ENCODE peak calls at places on chromosomes 7 and 10, in six cellular contexts. J is AG04450, K is astrocyte, P is pancreas, V is kidney, H is right lobe of liver. O is an unnamed sample.

GRCh38 chr7:24722386-24723177 is 34.7 kb downstream of the GSDME start:
- DNase-seq in K (no peak), H (no peak), J (no peak), P (no peak), V (no peak), O (no peak)

GRCh38 chr10:88851706-88852105 is at the start of gene ANKRD22:
- DNase-seq in J (no peak), H (no peak), V (peak; percentile 71), P (peak; percentile 79), K (peak; percentile 35), O (no peak)

GRCh38 chr7:126529833-126530232 is 722.9 kb downstream of the GRM8 start:
- DNase-seq in K (peak; percentile 8), J (no peak), P (no peak), H (no peak), V (no peak), O (no peak)

GRCh38 chr10:73076361-73077183 is 20.1 kb downstream of the P4HA1 start:
- DNase-seq in K (peak; percentile 82), J (peak; percentile 62), V (no peak), H (no peak), P (peak; percentile 77), O (peak; percentile 75)

GRCh38 chr10:44925811-44926760 is 14.9 kb downstream of the TMEM72 start:
- DNase-seq in P (peak; percentile 12), H (no peak), V (no peak), J (no peak), K (no peak), O (no peak)

GRCh38 chr7:28407643-28408042 is 4.7 kb upstream of the CREB5 start:
- DNase-seq in K (peak; percentile 44), P (no peak), H (no peak), V (no peak), J (no peak), O (no peak)

GRCh38 chr10:94403034-94403822 is 887 bp downstream of the TBC1D12 start:
- DNase-seq in P (peak; percentile 75), H (peak; percentile 66), K (peak; percentile 67), J (peak; percentile 16), V (peak; percentile 88), O (peak; percentile 42)

GRCh38 chr7:113824117-113824823 is 94.5 kb downstream of the PPP1R3A start:
- DNase-seq in K (peak; percentile 10), V (no peak), H (no peak), P (no peak), J (no peak), O (no peak)

GRCh38 chr7:128137096-128137655 is 103.9 kb upstream of the LEP start:
- DNase-seq in V (no peak), H (no peak), P (no peak), J (no peak), K (no peak), O (no peak)

GRCh38 chr7:32427769-32428291 is 62.4 kb downstream of the LSM5 start:
- DNase-seq in H (peak; percentile 81), V (peak; percentile 83), K (peak; percentile 66), P (peak; percentile 78), J (peak; percentile 26), O (peak; percentile 10)

DNA sequence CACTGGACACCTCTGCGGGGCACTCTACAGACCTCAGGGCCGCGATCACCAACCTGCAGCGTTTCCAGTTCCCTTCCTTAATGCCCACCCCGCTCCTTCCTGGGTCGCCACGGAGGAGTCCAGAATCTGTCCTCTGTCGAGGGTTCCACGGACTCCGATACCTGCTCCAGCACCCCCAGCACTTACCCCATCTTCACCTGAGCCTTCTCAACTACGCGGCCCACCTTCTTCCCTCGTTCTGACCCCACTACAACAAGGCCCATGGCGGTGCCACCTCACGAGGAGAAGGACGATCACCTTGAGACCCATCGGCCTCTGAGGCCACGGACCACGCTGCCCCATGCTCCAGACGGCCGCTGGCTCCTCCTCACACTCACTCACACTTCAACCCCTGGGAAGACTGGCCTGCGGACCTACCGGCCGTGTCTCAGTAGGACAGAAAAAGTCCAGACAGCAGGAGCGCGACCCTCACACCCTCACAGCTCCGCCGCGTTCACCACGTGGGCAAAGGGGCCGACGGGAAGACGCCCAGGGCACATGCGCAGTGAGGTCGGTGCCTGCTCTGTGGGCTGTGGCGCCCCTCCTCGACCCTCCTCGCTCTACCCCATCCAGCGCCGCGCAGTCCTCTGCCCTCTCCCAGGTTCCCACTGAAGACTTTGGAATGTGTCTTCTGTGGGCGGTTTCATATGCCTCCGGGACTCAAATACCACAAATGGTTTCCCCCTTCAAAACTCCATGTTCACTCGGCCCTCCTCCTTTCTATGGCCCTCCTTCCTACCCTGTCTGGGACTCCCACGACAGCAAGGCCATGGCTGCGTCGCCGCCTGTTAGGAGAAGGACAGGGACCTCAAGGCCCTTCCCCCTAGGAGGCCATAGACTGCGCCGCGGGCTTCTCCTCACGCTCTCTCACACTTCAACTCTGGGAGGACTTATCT is 193.9 kb upstream of the PHF14 start:
- DNase-seq in H (no peak), P (no peak), V (peak; percentile 70), J (no peak), K (no peak), O (no peak)
- H3K27ac ChIP-seq in H (no peak overlapping the region), P (no peak overlapping the region), V (no peak overlapping the region), J (no peak overlapping the region), K (no peak overlapping the region), O (no peak overlapping the region)

GRCh38 chr7:92697012-92697411 is 106.8 kb upstream of the FAM133B start:
- DNase-seq in V (no peak), P (no peak), H (no peak), J (no peak), K (no peak), O (no peak)
- H3K27ac ChIP-seq in V (no peak overlapping the region), P (no peak overlapping the region), H (no peak overlapping the region), J (no peak overlapping the region), K (peak overlapping the region; percentile 94), O (no peak overlapping the region)

DNA sequence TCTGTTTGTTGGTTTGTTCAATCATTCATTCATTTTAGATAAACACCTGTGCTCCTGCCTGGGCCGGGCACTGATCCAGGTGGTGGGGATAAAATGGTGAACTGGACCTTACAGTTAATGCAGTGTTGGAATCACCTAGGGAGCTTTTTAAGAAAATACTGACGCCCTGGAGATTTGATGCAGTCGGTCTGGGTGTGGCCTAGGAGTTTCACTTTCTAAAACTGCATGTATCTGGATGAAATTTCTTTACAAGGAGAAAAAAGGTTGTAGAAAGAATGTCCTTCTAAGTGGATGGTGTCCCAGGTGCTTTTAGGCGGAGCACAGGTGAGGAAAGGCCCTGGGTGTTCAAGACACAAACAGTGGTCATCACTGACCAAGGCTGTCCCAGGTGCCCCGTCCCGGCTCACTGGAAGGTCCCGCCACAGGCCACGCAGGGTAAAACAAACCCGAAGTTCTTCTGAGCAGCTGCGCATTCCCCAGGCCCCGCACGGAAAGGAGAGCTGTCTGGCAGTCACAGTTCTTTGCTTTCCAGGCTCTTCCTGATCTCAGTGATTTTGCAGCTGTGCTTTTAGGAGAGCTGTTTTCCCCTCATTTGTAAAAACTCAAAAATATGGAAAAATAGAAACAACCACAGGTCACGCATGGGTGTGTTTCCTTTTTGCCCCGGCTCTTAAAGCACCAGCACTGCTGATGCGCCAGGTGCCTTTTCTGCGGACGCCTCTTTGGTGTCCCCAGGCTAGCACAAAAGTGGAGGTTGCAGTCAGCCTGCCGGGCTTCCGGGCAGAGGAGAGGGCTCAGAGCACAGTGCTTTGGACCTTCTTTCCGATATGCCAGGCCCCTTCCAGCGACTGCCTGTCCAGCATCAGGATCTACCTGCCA is 161.9 kb downstream of the GRK5 start:
- DNase-seq in H (no peak), J (no peak), K (no peak), P (no peak), V (no peak), O (no peak)
- H3K27ac ChIP-seq in H (peak overlapping the region; percentile 44), J (peak overlapping the region; percentile 85), K (peak overlapping the region; percentile 86), P (no peak overlapping the region), V (peak overlapping the region; percentile 60), O (no peak overlapping the region)

DNA sequence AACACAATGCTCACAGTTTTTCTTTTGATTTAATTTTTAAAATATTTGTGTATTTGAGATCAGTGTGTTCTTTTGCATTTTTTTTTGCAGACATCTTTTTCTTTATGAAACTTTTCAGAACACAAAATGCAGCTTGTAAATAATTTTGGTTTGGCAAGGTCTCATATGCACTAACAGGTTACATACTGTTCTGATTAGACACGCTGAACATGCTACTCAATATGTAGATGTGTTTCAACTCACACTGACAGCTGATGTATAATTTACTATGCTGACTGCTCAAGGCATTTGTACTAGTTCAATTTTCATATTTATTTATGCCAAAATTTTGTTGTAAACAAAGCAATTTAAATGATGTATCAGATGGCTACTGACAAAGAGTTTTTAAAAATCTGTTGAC is 123.9 kb downstream of the TFEC start:
- DNase-seq in K (no peak), H (no peak), J (no peak), V (no peak), P (no peak), O (no peak)
- H3K27ac ChIP-seq in K (no peak overlapping the region), H (no peak overlapping the region), J (no peak overlapping the region), V (no peak overlapping the region), P (no peak overlapping the region), O (no peak overlapping the region)

DNA sequence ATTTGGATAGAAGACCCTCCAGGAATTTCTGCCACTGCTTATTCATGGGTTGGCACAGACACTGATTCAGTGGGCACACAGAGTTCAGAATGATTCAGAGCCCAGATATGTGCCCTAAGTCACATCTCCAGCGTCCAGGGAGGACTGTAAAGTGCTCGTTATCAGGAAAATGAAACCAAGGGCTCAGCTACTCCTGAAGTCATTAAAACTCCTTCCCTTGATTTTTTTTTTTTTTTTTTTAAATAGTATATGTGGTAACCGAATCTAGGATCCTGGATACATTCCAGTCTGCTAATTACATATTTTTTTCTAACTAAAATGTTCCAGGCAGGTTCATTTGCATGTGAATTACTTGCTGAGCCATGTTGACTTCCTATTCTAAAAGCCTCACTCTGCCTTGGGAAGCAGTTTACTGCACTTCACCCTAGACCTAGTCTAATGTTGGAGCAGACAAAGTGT is 34.7 kb downstream of the MET start:
- DNase-seq in K (peak; percentile 63), V (no peak), J (no peak), P (no peak), H (no peak), O (no peak)
- H3K27ac ChIP-seq in K (peak overlapping the region; percentile 50), V (no peak overlapping the region), J (no peak overlapping the region), P (no peak overlapping the region), H (no peak overlapping the region), O (no peak overlapping the region)

DNA sequence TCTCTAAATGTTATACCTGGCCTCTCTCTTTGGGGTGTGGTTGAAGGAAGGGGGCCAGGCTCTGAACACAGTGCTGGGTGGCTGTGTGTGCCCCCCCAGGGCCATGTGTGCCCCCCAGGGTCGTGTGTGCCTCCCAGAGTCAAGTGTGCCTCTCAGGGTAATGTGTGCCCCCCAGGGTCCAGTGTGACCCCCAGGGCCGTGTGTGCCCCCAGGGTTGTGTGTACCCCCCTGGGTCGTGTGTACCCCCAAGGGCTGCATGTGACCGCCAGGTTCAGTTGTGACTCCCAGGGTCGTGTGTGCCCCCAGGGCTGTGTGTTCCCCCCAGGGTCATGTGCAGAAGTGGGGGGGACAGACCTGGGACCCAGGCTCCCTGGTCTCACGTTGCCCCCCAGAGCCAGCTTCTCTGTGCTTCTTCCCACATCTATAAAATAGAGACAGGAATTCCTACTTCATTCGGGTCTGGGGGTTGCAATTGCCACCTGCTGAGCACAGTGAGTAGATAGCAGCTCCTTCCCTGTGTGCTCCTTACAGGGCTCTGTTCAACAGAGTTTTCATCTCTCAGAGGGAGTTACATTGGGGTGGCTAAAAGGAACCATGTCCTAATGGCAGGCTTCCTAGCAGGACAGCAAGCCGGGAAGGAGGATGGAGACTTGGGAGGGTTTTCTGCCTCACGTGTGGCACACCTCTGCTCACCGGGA is 40.7 kb upstream of the AQP1 start:
- DNase-seq in P (no peak), H (no peak), K (no peak), V (no peak), J (no peak), O (no peak)
- H3K27ac ChIP-seq in P (no peak overlapping the region), H (no peak overlapping the region), K (no peak overlapping the region), V (no peak overlapping the region), J (no peak overlapping the region), O (no peak overlapping the region)